ENCODE peak calls at places on chromosome 9, in eight cellular contexts. P is left lung, Z is lower leg skin, W is lung, G is GM13977, L is head of caudate nucleus, X is SW480, N is NCI-H2029 treated with DMSO at 0.1 percent for 48 hours. B is an unnamed sample.
A peak's percentile ranks its signal among the peaks of the same experiment; 100 is the strongest.

GRCh38 chr9:127493592-127494303 is 42.4 kb downstream of the LRSAM1 start:
- DNase-seq in P (no peak), Z (no peak), W (no peak), G (no peak), L (no peak), X (no peak), N (no peak), B (peak; percentile 70)

GRCh38 chr9:22227986-22228385 is 218.6 kb upstream of the DMRTA1 start:
- DNase-seq in P (no peak), Z (no peak), W (no peak), G (no peak), L (no peak), X (no peak), N (no peak), B (no peak)

GRCh38 chr9:114477642-114478041 is 27.6 kb downstream of the WHRN start:
- DNase-seq in P (no peak), Z (no peak), W (no peak), G (no peak), L (no peak), X (no peak), N (no peak), B (no peak)

GRCh38 chr9:137421838-137422667 is 909 bp downstream of the EXD3 start:
- DNase-seq in P (no peak), Z (no peak), W (no peak), G (no peak), L (no peak), X (no peak), N (no peak), B (no peak)

GRCh38 chr9:79976501-79977444 is 405.0 kb downstream of the TLE4 start:
- DNase-seq in P (no peak), Z (no peak), W (no peak), G (no peak), L (no peak), X (no peak), N (peak; percentile 76), B (no peak)

GRCh38 chr9:129341991-129342348 is 163.9 kb upstream of the IER5L start:
- DNase-seq in P (no peak), Z (no peak), W (no peak), G (no peak), L (no peak), X (no peak), N (no peak), B (no peak)

GRCh38 chr9:120733190-120733589 is 18.9 kb upstream of the MEGF9 start:
- DNase-seq in P (peak; percentile 81), Z (no peak), W (peak; percentile 79), G (no peak), L (no peak), X (no peak), N (no peak), B (no peak)

GRCh38 chr9:75188756-75189155 is 100.4 kb downstream of the OSTF1 start:
- DNase-seq in P (no peak), Z (no peak), W (no peak), G (no peak), L (no peak), X (no peak), N (no peak), B (no peak)

GRCh38 chr9:34559616-34560546 is 29.6 kb downstream of the CNTFR start:
- DNase-seq in P (peak; percentile 32), Z (peak; percentile 45), W (no peak), G (no peak), L (peak; percentile 76), X (peak; percentile 31), N (no peak), B (no peak)

GRCh38 chr9:83937861-83938455 is 16.7 kb upstream of the KIF27 start:
- DNase-seq in P (no peak), Z (no peak), W (no peak), G (peak; percentile 64), L (no peak), X (peak; percentile 61), N (peak; percentile 47), B (peak; percentile 67)

GRCh38 chr9:111474385-111474784 is 9.8 kb downstream of the ECPAS start:
- DNase-seq in P (no peak), Z (no peak), W (no peak), G (no peak), L (no peak), X (no peak), N (no peak), B (no peak)

GRCh38 chr9:128633057-128633456 is 23.6 kb downstream of the DYNC2I2 start:
- DNase-seq in P (no peak), Z (no peak), W (no peak), G (no peak), L (no peak), X (no peak), N (no peak), B (no peak)

GRCh38 chr9:106771618-106772017 is 91.3 kb upstream of the ZNF462 start:
- DNase-seq in P (no peak), Z (peak; percentile 44), W (no peak), G (no peak), L (no peak), X (no peak), N (peak; percentile 93), B (no peak)

GRCh38 chr9:107431461-107431860 is 58.1 kb downstream of the KLF4 start:
- DNase-seq in P (no peak), Z (no peak), W (no peak), G (no peak), L (no peak), X (no peak), N (no peak), B (no peak)

B was measured in cerebellum.